ENCODE peak calls at places on chromosomes 4 and X, in eight cellular contexts. G, L, B, U, Y, X, F and I are unnamed samples.

GRCh38 chr4:26150948-26151347 is 169.9 kb upstream of the RBPJ start:
- DNase-seq in B (no peak), X (no peak), G (no peak), L (no peak), U (no peak), F (no peak), Y (no peak), I (no peak)

GRCh38 chrX:65821721-65822496 is 154.5 kb downstream of the MSN start:
- DNase-seq in L (no peak), Y (no peak), B (no peak), X (peak), G (peak), F (peak), U (no peak), I (peak)

GRCh38 chr4:117783716-117784115 is 250.6 kb upstream of the NDST3 start:
- DNase-seq in Y (peak), G (no peak), U (no peak), B (no peak), L (no peak), X (no peak), F (no peak), I (no peak)

GRCh38 chr4:38287090-38287843 is 327.1 kb downstream of the PTTG2 start:
- DNase-seq in B (no peak), X (no peak), Y (no peak), F (no peak), L (no peak), G (no peak), U (no peak), I (no peak)

GRCh38 chr4:6019316-6020263 is 1.4 kb upstream of the C4orf50 start:
- DNase-seq in B (peak), Y (peak), X (no peak), G (no peak), U (peak), F (peak), L (peak), I (peak)

GRCh38 chr4:98377626-98378025 is 116.4 kb downstream of the RAP1GDS1 start:
- DNase-seq in L (no peak), B (no peak), F (no peak), X (no peak), U (no peak), Y (no peak), G (no peak), I (no peak)

GRCh38 chr4:119315036-119315435 is 6.9 kb downstream of the FABP2 start:
- DNase-seq in X (no peak), U (no peak), B (no peak), Y (no peak), G (no peak), L (no peak), F (no peak), I (no peak)

GRCh38 chr4:80036306-80036705 is 36.7 kb downstream of the ANTXR2 start:
- DNase-seq in Y (no peak), G (no peak), F (no peak), L (no peak), B (no peak), X (no peak), U (no peak), I (no peak)

GRCh38 chrX:10598540-10598939 is 21.8 kb downstream of the MID1 start:
- DNase-seq in X (no peak), Y (no peak), B (no peak), L (no peak), U (no peak), F (no peak), G (no peak), I (no peak)

GRCh38 chrX:10600479-10600878 is 19.9 kb downstream of the MID1 start:
- DNase-seq in B (no peak), X (no peak), G (no peak), Y (no peak), F (no peak), U (no peak), L (no peak), I (no peak)

GRCh38 chrX:10603612-10604011 is 16.8 kb downstream of the MID1 start:
- DNase-seq in X (no peak), L (no peak), F (no peak), U (no peak), Y (no peak), G (no peak), B (no peak), I (no peak)

GRCh38 chrX:10602646-10603045 is 17.7 kb downstream of the MID1 start:
- DNase-seq in L (no peak), B (no peak), G (no peak), Y (no peak), X (no peak), F (no peak), U (no peak), I (no peak)

DNA sequence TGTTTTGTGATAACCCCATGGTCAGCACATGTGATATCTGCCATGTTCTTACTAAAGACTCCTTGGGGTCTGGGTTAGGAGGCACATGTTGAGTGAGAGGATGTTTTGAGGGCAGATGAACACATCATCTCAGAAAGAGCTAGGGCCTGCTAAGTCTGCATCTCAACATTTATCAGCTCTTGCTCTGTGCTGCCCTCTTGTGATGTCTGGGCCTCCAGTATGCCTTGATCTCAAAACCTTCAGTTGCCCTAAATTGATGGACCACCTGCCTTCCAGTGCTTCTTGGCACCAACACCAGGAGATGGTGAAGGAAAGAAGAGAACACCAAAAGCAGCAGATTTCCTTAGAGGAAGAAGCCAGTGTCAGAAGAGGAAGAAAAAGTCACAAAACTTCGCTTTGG is 22.5 kb downstream of the MID1 start:
- DNase-seq in G (no peak), X (no peak), L (no peak), B (no peak), F (peak), Y (no peak), U (no peak), I (peak)
- TF ChIP-seq CTCF in G (no peak), X (peak), L (peak), B (peak), F (no peak), Y (peak), U (no peak), I (no peak)

DNA sequence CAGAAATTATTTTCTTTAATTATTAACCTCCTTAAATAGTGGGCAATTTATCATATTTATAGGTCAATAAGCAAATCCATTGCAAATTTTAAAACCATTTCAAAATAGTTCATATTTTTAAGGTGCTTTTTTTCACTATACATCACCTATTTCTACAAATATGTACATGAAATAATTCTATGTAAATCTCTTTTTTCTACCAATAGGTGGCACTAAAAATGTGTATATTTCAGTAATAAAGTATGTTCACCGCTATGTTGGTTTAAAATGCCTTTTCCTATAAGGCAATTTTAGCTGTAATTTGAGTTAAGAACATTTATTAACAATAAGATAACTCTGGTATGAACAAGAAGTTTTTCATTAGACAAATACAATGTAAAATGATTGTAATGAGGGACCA is 672.2 kb downstream of the KCTD8 start:
- DNase-seq in B (no peak), Y (no peak), L (no peak), U (no peak), X (no peak), F (no peak), G (no peak), I (no peak)
- TF ChIP-seq CTCF in B (peak), Y (no peak), L (no peak), U (no peak), X (no peak), F (no peak), G (no peak), I (peak)

GRCh38 chr4:113884655-113885054 is 94.8 kb downstream of the ARSJ start:
- DNase-seq in X (no peak), U (no peak), B (no peak), F (no peak), G (no peak), L (no peak), Y (no peak), I (no peak)
- TF ChIP-seq CTCF in X (no peak), U (no peak), B (no peak), F (no peak), G (no peak), L (no peak), Y (no peak), I (no peak)

DNA sequence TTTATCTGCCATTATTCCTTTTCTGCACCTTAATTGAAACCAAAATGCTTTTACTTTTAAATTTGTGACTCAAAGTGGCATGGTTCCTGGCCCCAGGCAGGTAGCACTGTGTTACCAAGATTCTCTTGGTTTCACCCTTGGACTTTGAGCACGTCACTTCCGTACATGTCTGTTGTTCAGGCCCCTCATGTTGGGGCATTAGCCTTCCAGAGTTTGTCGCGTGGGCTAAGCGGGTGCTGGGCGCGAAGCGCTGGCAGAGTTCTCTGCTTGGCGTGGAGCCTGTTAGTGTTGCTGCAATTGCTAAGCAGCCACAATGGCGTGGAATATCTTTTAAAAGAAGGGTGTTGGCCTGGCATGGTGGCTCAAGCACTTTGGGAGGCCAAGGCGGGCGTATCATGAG is 14.0 kb upstream of the TADA2B start:
- DNase-seq in F (no peak), G (no peak), U (no peak), Y (no peak), L (no peak), B (no peak), X (no peak), I (no peak)
- TF ChIP-seq CTCF in F (no peak), G (no peak), U (no peak), Y (no peak), L (no peak), B (no peak), X (no peak), I (no peak)

GRCh38 chr4:141109983-141110382 is 23.3 kb downstream of the RNF150 start:
- DNase-seq in F (peak), Y (no peak), U (no peak), X (no peak), B (no peak), L (no peak), G (no peak), I (no peak)
- TF ChIP-seq CTCF in F (no peak), Y (no peak), U (no peak), X (no peak), B (no peak), L (no peak), G (no peak), I (no peak)

GRCh38 chr4:11336435-11336834 is 92.3 kb downstream of the HS3ST1 start:
- DNase-seq in Y (no peak), B (no peak), X (no peak), U (no peak), L (no peak), G (no peak), F (no peak), I (no peak)
- TF ChIP-seq CTCF in Y (no peak), B (no peak), X (no peak), U (no peak), L (no peak), G (no peak), F (no peak), I (no peak)